ENCODE peak calls at places on chromosomes 13 and 19, in nine cellular contexts. X is cerebellar cortex; D is neural crest cell; E is ELF-1; A is IMR-90; Y is NCI-H2029; M is activated CD4-positive, alpha-beta T cell treated with anti-CD3 and anti-CD28 coated beads for 36 hours; N is amniotic stem cell; H is hypothalamus. F is an unnamed sample.

GRCh38 chr13:90896022-90896421 is 451.5 kb upstream of the MIR17HG start:
- DNase-seq in A (no peak), H (no peak), M (no peak), D (no peak), E (no peak), X (no peak), N (no peak), Y (no peak), F (no peak)

GRCh38 chr13:42038661-42039456 is 9.6 kb upstream of the DGKH start:
- DNase-seq in H (no peak), X (no peak), N (no peak), D (no peak), A (peak), Y (no peak), E (no peak), M (no peak), F (no peak)

GRCh38 chr19:2550431-2551171 is 74.7 kb downstream of the GADD45B start:
- DNase-seq in M (no peak), X (peak), E (peak), H (no peak), A (no peak), Y (peak), N (no peak), D (no peak), F (peak)

GRCh38 chr13:75258159-75258782 is 223.7 kb downstream of the TBC1D4 start:
- DNase-seq in E (no peak), N (peak), M (no peak), A (peak), D (no peak), Y (no peak), H (no peak), X (peak), F (no peak)

GRCh38 chr13:95833126-95833525 is 156.2 kb downstream of the DNAJC3 start:
- DNase-seq in Y (no peak), X (no peak), D (no peak), A (no peak), N (no peak), M (no peak), E (no peak), H (no peak), F (no peak)

GRCh38 chr13:102132896-102133295 is 269.0 kb downstream of the FGF14 start:
- DNase-seq in H (no peak), A (no peak), Y (no peak), D (no peak), E (no peak), X (no peak), M (no peak), N (no peak), F (no peak)

GRCh38 chr19:46201413-46202310 is 27.9 kb upstream of the IGFL1 start:
- DNase-seq in N (no peak), E (no peak), H (no peak), X (no peak), A (no peak), D (no peak), Y (no peak), M (no peak), F (no peak)

GRCh38 chr19:947707-948533 is 22.1 kb downstream of the ARID3A start:
- DNase-seq in D (no peak), H (no peak), X (no peak), M (no peak), Y (no peak), E (no peak), N (no peak), A (no peak), F (no peak)

GRCh38 chr13:48859168-48860105 is 116.3 kb upstream of the FNDC3A start:
- DNase-seq in E (peak), A (no peak), X (no peak), N (no peak), Y (no peak), M (no peak), D (no peak), H (no peak), F (no peak)

GRCh38 chr19:1856698-1857603 is 6.4 kb downstream of the KLF16 start:
- DNase-seq in N (no peak), D (no peak), X (peak), E (peak), Y (no peak), A (peak), M (peak), H (no peak), F (peak)

GRCh38 chr19:1261863-1262686 is 7.1 kb upstream of the CIRBP start:
- DNase-seq in D (no peak), Y (peak), H (no peak), N (no peak), E (no peak), A (peak), M (peak), X (peak), F (no peak)

GRCh38 chr13:30047154-30047874 is 196.9 kb upstream of the UBL3 start:
- DNase-seq in A (peak), X (no peak), M (peak), D (no peak), Y (no peak), N (no peak), E (no peak), H (no peak), F (peak)

GRCh38 chr19:57903298-57904174 is 12.9 kb downstream of the ZNF417 start:
- DNase-seq in N (peak), A (peak), D (no peak), H (no peak), Y (peak), M (no peak), E (peak), X (peak), F (no peak)

GRCh38 chr13:37899753-37900152 is 30.2 kb upstream of the TRPC4 start:
- DNase-seq in M (no peak), H (no peak), E (peak), X (no peak), D (no peak), Y (no peak), A (no peak), N (no peak), F (no peak)